ENCODE peak calls at places on chromosome X, in four cellular contexts. J, F, K and Q are unnamed samples.

GRCh38 chrX:84182521-84182920 is 5.5 kb downstream of the RPS6KA6 start:
- DNase-seq in K (no peak), J (no peak), F (no peak), Q (no peak)

GRCh38 chrX:121114691-121115090 is 67.3 kb downstream of the GLUD2 start:
- DNase-seq in K (no peak), F (no peak), J (no peak), Q (no peak)

GRCh38 chrX:150324035-150324728 is 38.9 kb upstream of the MAMLD1 start:
- DNase-seq in F (no peak), K (no peak), J (no peak), Q (peak)

GRCh38 chrX:25599061-25599460 is 539.1 kb upstream of the MAGEB18 start:
- DNase-seq in J (no peak), K (no peak), F (no peak), Q (no peak)

GRCh38 chrX:73876897-73877296 is 313.9 kb downstream of the CHIC1 start:
- DNase-seq in K (no peak), F (no peak), J (no peak), Q (no peak)

GRCh38 chrX:94302446-94302845 is 628.4 kb downstream of the FAM133A start:
- DNase-seq in F (no peak), J (no peak), K (no peak), Q (no peak)

GRCh38 chrX:54483946-54484345 is 12.1 kb downstream of the FGD1 start:
- DNase-seq in F (no peak), K (no peak), J (no peak), Q (no peak)

GRCh38 chrX:39298821-39299220 is 497.6 kb downstream of the MID1IP1 start:
- DNase-seq in K (no peak), J (no peak), F (no peak), Q (no peak)

GRCh38 chrX:72526534-72527508 is 45.8 kb downstream of the HDAC8 start:
- DNase-seq in F (no peak), J (no peak), K (no peak), Q (no peak)

GRCh38 chrX:119325456-119325855 is 73.7 kb upstream of the SLC25A43 start:
- DNase-seq in K (no peak), J (no peak), F (no peak), Q (no peak)

GRCh38 chrX:143994206-143994605 is 110.3 kb downstream of the UBE2NL start:
- DNase-seq in F (no peak), K (no peak), J (no peak), Q (peak)